ENCODE peak calls at places on chromosomes 7 and 10, in eight cellular contexts. A, X, Z, C, Q, L, G and R are unnamed samples.

GRCh38 chr10:15408557-15408956 is 37.5 kb upstream of the FAM171A1 start:
- DNase-seq in A (no peak), X (no peak), Z (no peak), C (no peak), Q (no peak), L (no peak), G (no peak), R (no peak)

GRCh38 chr10:28806481-28806880 is 129.2 kb downstream of the BAMBI start:
- DNase-seq in A (no peak), X (no peak), Z (no peak), C (no peak), Q (no peak), L (no peak), G (no peak), R (no peak)

GRCh38 chr10:132919374-132920100 is 22.8 kb downstream of the CFAP46 start:
- DNase-seq in A (no peak), X (no peak), Z (no peak), C (no peak), Q (no peak), L (no peak), G (no peak), R (no peak)

GRCh38 chr7:101817031-101817929 is at the start of gene CUX1:
- DNase-seq in A (peak; percentile 25), X (no peak), Z (no peak), C (peak; percentile 60), Q (no peak), L (peak; percentile 65), G (peak; percentile 37), R (peak; percentile 6)

GRCh38 chr7:44377681-44378421 is 52.5 kb upstream of the CAMK2B start:
- DNase-seq in A (no peak), X (no peak), Z (peak; percentile 64), C (no peak), Q (no peak), L (no peak), G (peak; percentile 80), R (no peak)

GRCh38 chr7:101179780-101180755 is at the start of gene NAT16:
- DNase-seq in A (no peak), X (no peak), Z (no peak), C (no peak), Q (no peak), L (no peak), G (no peak), R (no peak)

GRCh38 chr10:30502266-30503058 is 68.5 kb downstream of the MAP3K8 start:
- DNase-seq in A (no peak), X (no peak), Z (peak; percentile 29), C (no peak), Q (no peak), L (peak; percentile 40), G (peak; percentile 90), R (no peak)

GRCh38 chr7:43577485-43577951 is 5.4 kb upstream of the STK17A start:
- DNase-seq in A (no peak), X (no peak), Z (no peak), C (peak; percentile 59), Q (no peak), L (no peak), G (no peak), R (no peak)

GRCh38 chr10:124142960-124143359 is 49.6 kb upstream of the CHST15 start:
- DNase-seq in A (no peak), X (no peak), Z (no peak), C (no peak), Q (no peak), L (peak; percentile 4), G (no peak), R (no peak)

GRCh38 chr7:77351539-77352004 is 64.6 kb downstream of the GSAP start:
- DNase-seq in A (no peak), X (no peak), Z (peak; percentile 24), C (no peak), Q (peak; percentile 10), L (no peak), G (peak; percentile 96), R (no peak)

GRCh38 chr7:154918741-154919140 is 84.2 kb downstream of the PAXIP1 start:
- DNase-seq in A (no peak), X (no peak), Z (no peak), C (no peak), Q (no peak), L (no peak), G (no peak), R (no peak)

GRCh38 chr7:151925446-151926335 is 30.6 kb upstream of the GALNTL5 start:
- DNase-seq in A (no peak), X (no peak), Z (peak; percentile 33), C (no peak), Q (no peak), L (peak; percentile 86), G (peak; percentile 13), R (peak; percentile 31)

GRCh38 chr10:103855424-103855823 is at the start of gene SH3PXD2A:
- DNase-seq in A (no peak), X (no peak), Z (no peak), C (no peak), Q (no peak), L (peak; percentile 58), G (no peak), R (peak; percentile 28)

GRCh38 chr7:36346260-36346831 is 43.3 kb upstream of the ANLN start:
- DNase-seq in A (no peak), X (no peak), Z (no peak), C (no peak), Q (no peak), L (no peak), G (peak; percentile 19), R (no peak)

GRCh38 chr10:101784558-101784957 is 1.3 kb upstream of the NPM3 start:
- DNase-seq in A (no peak), X (no peak), Z (no peak), C (no peak), Q (no peak), L (no peak), G (no peak), R (no peak)

GRCh38 chr10:11586170-11586569 is 25.3 kb downstream of the USP6NL start:
- DNase-seq in A (no peak), X (no peak), Z (no peak), C (no peak), Q (no peak), L (no peak), G (no peak), R (no peak)

GRCh38 chr10:121351533-121351932 is 246.7 kb downstream of the FGFR2 start:
- DNase-seq in A (no peak), X (no peak), Z (no peak), C (no peak), Q (no peak), L (no peak), G (no peak), R (no peak)

GRCh38 chr10:106557951-106558733 is 606.4 kb downstream of the SORCS1 start:
- DNase-seq in A (no peak), X (no peak), Z (no peak), C (peak; percentile 10), Q (no peak), L (no peak), G (no peak), R (no peak)

GRCh38 chr7:157469181-157470016 is 132.6 kb downstream of the DNAJB6 start:
- DNase-seq in A (no peak), X (no peak), Z (no peak), C (no peak), Q (no peak), L (no peak), G (no peak), R (no peak)

GRCh38 chr7:138257459-138258193 is 181.4 kb downstream of the AKR1D1 start:
- DNase-seq in A (no peak), X (no peak), Z (no peak), C (no peak), Q (no peak), L (no peak), G (no peak), R (no peak)

GRCh38 chr10:30387646-30388243 is 38.7 kb upstream of the MTPAP start:
- DNase-seq in A (no peak), X (no peak), Z (no peak), C (peak; percentile 21), Q (no peak), L (no peak), G (no peak), R (no peak)

GRCh38 chr10:123847686-123848432 is 43.7 kb downstream of the CPXM2 start:
- DNase-seq in A (no peak), X (no peak), Z (no peak), C (peak; percentile 36), Q (no peak), L (no peak), G (no peak), R (no peak)

GRCh38 chr7:56026538-56026937 is 24.7 kb downstream of the PSPH start:
- DNase-seq in A (no peak), X (no peak), Z (no peak), C (no peak), Q (no peak), L (no peak), G (no peak), R (no peak)